ENCODE peak calls at places on chromosomes 16 and 17, in seven cellular contexts. A is ovary; I is BE2C; D is CD4-positive, alpha-beta memory T cell; V is GM12878; G is CD8-positive, alpha-beta memory T cell; K is tibial nerve. E is an unnamed sample.

GRCh38 chr16:83903739-83904138 is 4.8 kb downstream of the MLYCD start:
- DNase-seq in A (peak; percentile 57), V (no peak), D (no peak), K (no peak), G (no peak), I (no peak), E (no peak)

GRCh38 chr16:65767125-65767524 is 599.4 kb upstream of the CDH5 start:
- DNase-seq in D (no peak), K (no peak), V (no peak), A (no peak), I (no peak), G (no peak), E (no peak)

GRCh38 chr17:10125761-10126553 is 72.4 kb downstream of the GAS7 start:
- DNase-seq in V (no peak), K (no peak), G (no peak), D (no peak), I (no peak), A (no peak), E (no peak)

GRCh38 chr16:30656974-30657865 is 1.0 kb upstream of the FBRS start:
- DNase-seq in I (no peak), G (no peak), K (no peak), D (no peak), A (no peak), V (no peak), E (no peak)

GRCh38 chr16:4693956-4694663 is 748 bp downstream of the NUDT16L1 start:
- DNase-seq in V (no peak), G (peak; percentile 51), I (peak; percentile 60), A (peak; percentile 66), K (no peak), D (peak; percentile 71), E (no peak)

GRCh38 chr17:55672585-55673501 is 49.8 kb downstream of the TMEM100 start:
- DNase-seq in I (no peak), K (no peak), D (no peak), G (no peak), A (no peak), V (no peak), E (no peak)

GRCh38 chr17:5263441-5263840 is 18.6 kb upstream of the RABEP1 start:
- DNase-seq in K (no peak), D (no peak), G (no peak), V (no peak), A (no peak), I (no peak), E (no peak)

GRCh38 chr16:19735074-19735867 is 17.2 kb downstream of the IQCK start:
- DNase-seq in I (no peak), A (no peak), K (no peak), D (no peak), G (no peak), V (no peak), E (no peak)

GRCh38 chr16:6122401-6122800 is 1024.8 kb upstream of the EEF2KMT start:
- DNase-seq in A (no peak), K (no peak), G (no peak), I (no peak), D (no peak), V (no peak), E (no peak)

GRCh38 chr17:81427446-81428120 is 32.3 kb downstream of the BAHCC1 start:
- DNase-seq in A (no peak), D (no peak), K (no peak), G (no peak), V (no peak), I (no peak), E (no peak)

GRCh38 chr17:4852504-4853075 is 19.4 kb downstream of the MINK1 start:
- DNase-seq in G (peak; percentile 34), K (no peak), V (no peak), A (no peak), I (peak; percentile 22), D (peak; percentile 70), E (no peak)

GRCh38 chr17:29148790-29149430 is 31.3 kb downstream of the MYO18A start:
- DNase-seq in I (peak; percentile 93), D (peak; percentile 89), A (peak; percentile 93), K (peak; percentile 89), G (peak; percentile 93), V (peak; percentile 79), E (peak; percentile 57)

GRCh38 chr17:29059281-29059680 is 16.3 kb downstream of the PIPOX start:
- DNase-seq in A (no peak), V (no peak), I (no peak), D (no peak), G (no peak), K (no peak), E (no peak)

GRCh38 chr16:56915311-56916105 is 16.4 kb upstream of the HERPUD1 start:
- DNase-seq in D (no peak), K (peak; percentile 29), A (peak; percentile 35), V (no peak), I (no peak), G (no peak), E (no peak)

GRCh38 chr16:61564741-61565140 is 471.5 kb downstream of the CDH8 start:
- DNase-seq in A (no peak), K (no peak), V (no peak), D (no peak), G (no peak), I (no peak), E (no peak)

DNA sequence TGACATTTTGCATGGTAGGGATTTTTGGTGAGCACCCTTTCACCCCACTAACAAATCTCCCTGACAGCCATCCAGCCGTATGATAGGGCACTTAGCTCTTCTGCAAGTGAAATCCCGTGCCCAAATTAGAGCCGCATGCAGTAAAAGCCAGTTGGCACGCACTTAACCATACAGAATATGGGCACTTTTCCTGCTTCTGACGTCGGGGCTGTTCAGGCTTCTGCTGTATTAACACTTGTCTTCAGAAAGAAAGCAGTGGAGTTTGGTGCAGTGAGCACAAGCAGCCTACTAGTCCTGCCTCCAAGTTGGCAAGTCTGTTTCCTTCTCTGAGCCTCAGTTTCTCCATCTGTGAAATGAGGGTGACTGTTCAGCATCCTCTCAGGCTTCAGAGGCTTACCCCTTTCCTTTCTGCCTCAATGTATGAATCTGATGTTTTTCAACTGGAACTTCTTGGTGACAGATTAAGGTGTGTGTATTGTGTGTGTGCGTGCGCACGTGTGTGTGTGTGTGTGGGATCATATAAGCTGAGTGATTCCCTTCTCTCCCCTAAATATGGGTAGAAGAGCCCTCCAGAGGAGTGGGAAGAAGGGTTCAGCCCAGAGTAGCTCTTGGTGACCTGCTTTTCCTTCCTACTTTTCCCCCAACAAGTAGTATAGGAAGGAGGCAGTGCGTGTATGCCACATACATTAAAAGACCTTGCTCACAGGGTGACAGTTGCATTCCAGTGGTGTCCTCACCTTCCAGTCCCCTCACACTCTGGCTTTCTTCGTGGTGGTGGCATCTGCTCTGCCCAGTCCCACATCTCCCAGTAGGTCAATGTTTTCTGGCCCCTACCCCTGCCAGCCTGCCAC is 19.0 kb downstream of the IGF2BP1 start:
- DNase-seq in D (no peak), A (no peak), I (no peak), K (no peak), V (no peak), G (no peak), E (no peak)
- H3K4me1 ChIP-seq in D (no peaks in the 10 kb centered on the region), A (no peaks in the 10 kb centered on the region), I (peaks cover 5% of the 10 kb centered on the region), K (no peaks in the 10 kb centered on the region), V (no peaks in the 10 kb centered on the region), G (no peaks in the 10 kb centered on the region), E (peaks cover 24% of the 10 kb centered on the region)

DNA sequence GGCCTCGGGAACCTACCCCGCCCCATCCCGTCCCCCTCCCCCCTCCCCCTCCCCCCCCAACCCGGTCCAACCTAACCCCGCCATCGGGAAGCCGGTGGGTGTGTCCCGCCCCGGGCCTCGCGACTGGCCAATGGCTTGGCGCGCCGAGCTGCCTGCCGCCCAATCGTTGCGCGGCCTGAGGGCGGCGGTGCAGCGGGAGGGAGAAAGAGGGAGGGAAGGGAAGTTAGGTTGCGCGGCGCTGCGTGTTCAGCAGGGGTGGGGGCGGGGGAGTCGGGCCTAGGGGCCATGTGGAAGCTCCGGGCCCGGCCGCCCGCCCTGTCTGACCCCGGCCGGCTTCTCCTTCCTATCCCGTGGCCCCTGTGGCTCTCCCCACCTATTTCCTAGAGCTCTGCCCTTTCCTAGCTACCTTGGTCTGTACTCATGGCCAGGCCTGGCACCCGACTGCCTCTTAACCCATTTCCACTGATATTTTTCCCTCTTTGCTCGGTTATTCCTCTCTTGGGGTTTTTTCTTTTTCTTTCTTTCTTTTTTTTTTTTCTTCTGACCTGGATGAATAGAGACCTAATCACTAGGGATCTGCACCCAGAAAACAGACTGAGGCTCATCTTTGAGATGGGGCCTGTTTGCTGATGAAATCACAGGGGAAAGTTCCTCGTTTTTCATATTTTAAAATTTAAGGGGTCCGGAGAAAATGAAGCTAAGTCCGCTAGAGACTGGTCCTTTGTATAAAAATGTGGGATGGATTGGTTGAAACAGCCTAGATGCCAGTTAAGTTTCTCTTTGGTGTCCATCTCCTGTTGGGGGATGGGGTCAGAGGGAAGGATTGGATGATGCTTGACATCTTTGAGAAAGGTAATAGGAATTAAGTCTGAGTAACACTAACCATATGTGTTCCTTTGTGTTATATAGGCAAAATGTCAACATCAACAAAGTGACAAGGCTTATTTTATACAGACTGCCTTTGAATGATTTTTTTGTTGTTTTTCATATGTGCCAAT is 1.1 kb downstream of the KPNB1 start:
- DNase-seq in K (peak; percentile 88), G (peak; percentile 86), V (peak; percentile 78), I (peak; percentile 98), D (peak; percentile 93), A (peak; percentile 95), E (peak; percentile 50)
- H3K4me1 ChIP-seq in K (no peaks in the 10 kb centered on the region), G (peaks cover 64% of the 10 kb centered on the region), V (peaks cover 22% of the 10 kb centered on the region), I (no peaks in the 10 kb centered on the region), D (peaks cover 68% of the 10 kb centered on the region), A (peaks cover 3% of the 10 kb centered on the region), E (peaks cover 8% of the 10 kb centered on the region)

GRCh38 chr16:2962334-2963073 is 1.6 kb upstream of the KREMEN2 start:
- DNase-seq in A (peak; percentile 11), I (no peak), K (no peak), D (peak; percentile 24), G (no peak), V (no peak), E (no peak)
- H3K4me1 ChIP-seq in A (peaks cover 6% of the 10 kb centered on the region), I (no peaks in the 10 kb centered on the region), K (no peaks in the 10 kb centered on the region), D (peaks cover 48% of the 10 kb centered on the region), G (peaks cover 35% of the 10 kb centered on the region), V (peaks cover 32% of the 10 kb centered on the region), E (peaks cover 70% of the 10 kb centered on the region)

GRCh38 chr17:60094754-60095153 is 16.0 kb upstream of the HEATR6 start:
- DNase-seq in V (no peak), A (no peak), D (no peak), G (no peak), I (no peak), K (no peak), E (no peak)

GRCh38 chr17:60098578-60098977 is 19.9 kb upstream of the HEATR6 start:
- DNase-seq in G (no peak), K (no peak), A (no peak), I (no peak), V (no peak), D (no peak), E (no peak)

GRCh38 chr17:60093694-60094093 is 15.0 kb upstream of the HEATR6 start:
- DNase-seq in I (no peak), V (no peak), G (no peak), K (no peak), D (no peak), A (no peak), E (no peak)

GRCh38 chr17:60095830-60096229 is 17.1 kb upstream of the HEATR6 start:
- DNase-seq in D (no peak), I (no peak), A (no peak), K (no peak), V (no peak), G (no peak), E (no peak)

DNA sequence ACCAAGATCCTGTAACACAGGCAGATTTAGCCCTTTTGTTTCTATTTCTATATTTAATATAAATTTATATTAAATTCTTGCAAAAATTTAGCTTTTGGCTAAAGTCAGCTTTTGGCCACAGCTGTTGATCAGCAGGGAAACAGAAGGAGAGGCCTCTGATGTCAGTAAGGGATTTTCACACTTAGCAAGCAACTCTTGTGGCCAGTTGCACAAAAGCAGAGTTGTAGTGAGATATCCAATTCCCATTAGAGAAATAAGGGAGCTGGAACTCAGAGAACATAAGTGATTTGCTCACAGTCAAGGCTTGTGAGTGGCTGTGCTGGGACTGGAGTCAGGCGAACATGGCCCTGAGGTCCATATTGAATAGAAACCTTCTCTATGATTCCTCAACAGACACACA is 16.7 kb upstream of the HEATR6 start:
- DNase-seq in G (no peak), V (no peak), I (no peak), D (no peak), A (no peak), K (no peak), E (no peak)
- H3K4me1 ChIP-seq in G (no peaks in the 10 kb centered on the region), V (peaks cover 29% of the 10 kb centered on the region), I (no peaks in the 10 kb centered on the region), D (no peaks in the 10 kb centered on the region), A (no peaks in the 10 kb centered on the region), K (no peaks in the 10 kb centered on the region), E (peaks cover 7% of the 10 kb centered on the region)